ENCODE peak calls at places on chromosomes 7 and 10, in five cellular contexts. W is BE2C; A is EH; P is NCI-H774; C is CD4-positive, CD25-positive, alpha-beta regulatory T cell. F is an unnamed sample.
A peak's percentile ranks its signal among the peaks of the same experiment; 100 is the strongest.

GRCh38 chr7:4815121-4815520 is 39.7 kb downstream of the AP5Z1 start:
- DNase-seq in W (no peak), A (no peak), P (no peak), C (no peak), F (no peak)

GRCh38 chr7:151452141-151452571 is 12.2 kb upstream of the CRYGN start:
- DNase-seq in W (no peak), A (no peak), P (no peak), C (no peak), F (no peak)

GRCh38 chr10:123000155-123000554 is 8.4 kb downstream of the IKZF5 start:
- DNase-seq in W (no peak), A (no peak), P (no peak), C (no peak), F (no peak)

GRCh38 chr10:14701466-14701865 is 73.2 kb downstream of the FAM107B start:
- DNase-seq in W (no peak), A (peak; percentile 45), P (no peak), C (no peak), F (no peak)

GRCh38 chr7:2019693-2020511 is 212.8 kb downstream of the MAD1L1 start:
- DNase-seq in W (peak; percentile 38), A (peak; percentile 95), P (no peak), C (peak; percentile 63), F (peak; percentile 36)

GRCh38 chr7:134552105-134552504 is 3.2 kb downstream of the AKR1B15 start:
- DNase-seq in W (peak; percentile 22), A (peak; percentile 11), P (no peak), C (no peak), F (peak; percentile 44)

GRCh38 chr10:112955736-112956421 is 5.8 kb downstream of the TCF7L2 start:
- DNase-seq in W (no peak), A (peak; percentile 85), P (no peak), C (no peak), F (peak; percentile 68)

GRCh38 chr10:63128443-63128842 is 4.7 kb upstream of the NRBF2 start:
- DNase-seq in W (no peak), A (peak; percentile 29), P (no peak), C (no peak), F (no peak)

GRCh38 chr10:98478430-98479222 is 31.9 kb upstream of the HPS1 start:
- DNase-seq in W (no peak), A (peak; percentile 84), P (no peak), C (no peak), F (peak; percentile 58)

GRCh38 chr7:71705217-71705616 is 573.3 kb downstream of the GALNT17 start:
- DNase-seq in W (no peak), A (no peak), P (no peak), C (no peak), F (no peak)

GRCh38 chr10:48467669-48468068 is 137.2 kb downstream of the ARHGAP22 start:
- DNase-seq in W (no peak), A (no peak), P (no peak), C (no peak), F (no peak)

GRCh38 chr10:12394236-12395033 is 45.1 kb downstream of the CAMK1D start:
- DNase-seq in W (no peak), A (no peak), P (no peak), C (no peak), F (peak; percentile 47)

GRCh38 chr10:1193561-1193960 is 137.4 kb downstream of the WDR37 start:
- DNase-seq in W (no peak), A (no peak), P (no peak), C (peak; percentile 5), F (no peak)

GRCh38 chr7:38934536-38934935 is 25.5 kb upstream of the VPS41 start:
- DNase-seq in W (no peak), A (no peak), P (no peak), C (no peak), F (peak; percentile 79)

GRCh38 chr10:86963341-86963919 is 4.9 kb upstream of the ADIRF start:
- DNase-seq in W (no peak), A (no peak), P (no peak), C (no peak), F (no peak)

GRCh38 chr10:1504286-1504685 is 233.0 kb downstream of the ADARB2 start:
- DNase-seq in W (no peak), A (no peak), P (no peak), C (no peak), F (no peak)

GRCh38 chr7:97269741-97270140 is 152.2 kb downstream of the SDHAF3 start:
- DNase-seq in W (no peak), A (no peak), P (no peak), C (no peak), F (no peak)

GRCh38 chr7:51324206-51324884 is 7.7 kb upstream of the COBL start:
- DNase-seq in W (no peak), A (no peak), P (no peak), C (no peak), F (no peak)

GRCh38 chr10:76049581-76050290 is 618.3 kb downstream of the LRMDA start:
- DNase-seq in W (no peak), A (peak; percentile 8), P (no peak), C (no peak), F (peak; percentile 72)

F was measured in M059J.